ENCODE peak calls at places on chromosomes 16 and 17, in seven cellular contexts. O is H9, E is mesenchymal stem cell, X is mesendoderm, R is neuronal stem cell, I is IMR-90, J is H1. Y is an unnamed sample.

GRCh38 chr16:88375236-88376052 is 7.3 kb upstream of the ZNF469 start:
- DNase-seq in O (no peak), E (no peak), X (no peak), R (no peak), I (no peak), J (no peak), Y (no peak)

GRCh38 chr16:1615761-1616160 is 3.6 kb downstream of the CRAMP1 start:
- DNase-seq in O (no peak), E (peak), X (no peak), R (no peak), I (peak), J (no peak), Y (no peak)

GRCh38 chr17:82419471-82419995 is 1.1 kb upstream of the OGFOD3 start:
- DNase-seq in O (no peak), E (peak), X (no peak), R (no peak), I (no peak), J (no peak), Y (no peak)

GRCh38 chr17:51505450-51505849 is 245.1 kb downstream of the UTP18 start:
- DNase-seq in O (no peak), E (no peak), X (no peak), R (no peak), I (no peak), J (no peak), Y (no peak)

GRCh38 chr17:12040478-12040877 is 19.8 kb downstream of the MAP2K4 start:
- DNase-seq in O (no peak), E (no peak), X (no peak), R (no peak), I (peak), J (no peak), Y (no peak)

GRCh38 chr16:824194-824593 is 23.7 kb upstream of the GNG13 start:
- DNase-seq in O (no peak), E (no peak), X (no peak), R (no peak), I (no peak), J (no peak), Y (peak)

GRCh38 chr16:87178177-87178863 is 138.9 kb downstream of the C16orf95 start:
- DNase-seq in O (peak), E (peak), X (peak), R (no peak), I (no peak), J (no peak), Y (no peak)

GRCh38 chr17:72788950-72789585 is 303.4 kb downstream of the SLC39A11 start:
- DNase-seq in O (no peak), E (peak), X (peak), R (no peak), I (peak), J (no peak), Y (peak)

GRCh38 chr17:68428498-68429172 is 28.7 kb downstream of the WIPI1 start:
- DNase-seq in O (no peak), E (no peak), X (no peak), R (no peak), I (no peak), J (no peak), Y (no peak)

GRCh38 chr16:82878466-82878865 is 251.7 kb downstream of the CDH13 start:
- DNase-seq in O (no peak), E (no peak), X (no peak), R (no peak), I (no peak), J (no peak), Y (no peak)

GRCh38 chr17:15169676-15170075 is 95.5 kb downstream of the PMP22 start:
- DNase-seq in O (no peak), E (peak), X (no peak), R (no peak), I (peak), J (no peak), Y (no peak)

GRCh38 chr17:73531171-73531570 is 113.1 kb downstream of the SDK2 start:
- DNase-seq in O (no peak), E (no peak), X (no peak), R (no peak), I (no peak), J (no peak), Y (no peak)

GRCh38 chr17:43356999-43357398 is 41.8 kb upstream of the ARL4D start:
- DNase-seq in O (no peak), E (peak), X (no peak), R (no peak), I (peak), J (no peak), Y (peak)

GRCh38 chr16:63614421-63614820 is 1507.4 kb downstream of the CDH11 start:
- DNase-seq in O (no peak), E (peak), X (no peak), R (no peak), I (no peak), J (no peak), Y (no peak)

GRCh38 chr17:19369107-19369778 is 6.7 kb upstream of the B9D1 start:
- DNase-seq in O (no peak), E (no peak), X (no peak), R (no peak), I (no peak), J (no peak), Y (no peak)

GRCh38 chr17:7235693-7236665 is 1.7 kb upstream of the DVL2 start:
- DNase-seq in O (peak), E (peak), X (no peak), R (no peak), I (peak), J (no peak), Y (no peak)

DNA sequence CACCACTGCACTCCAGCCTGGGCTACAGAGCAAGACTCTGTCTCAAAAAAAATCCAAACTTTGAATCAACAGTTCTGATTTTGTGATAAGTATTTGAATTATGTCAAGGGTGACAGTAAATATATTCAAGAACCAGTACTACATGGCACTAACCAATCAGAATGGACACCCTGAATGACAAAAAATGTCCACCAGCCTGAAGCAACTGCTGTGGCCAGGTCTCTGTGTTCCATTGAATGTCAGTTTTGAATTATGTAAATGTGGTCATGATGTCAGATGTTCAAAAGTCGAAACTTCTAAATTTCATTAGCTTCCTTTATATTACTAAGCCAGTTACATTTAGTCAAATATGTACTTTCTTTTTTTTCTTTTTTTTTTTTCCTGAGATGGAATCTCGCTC is 15.4 kb upstream of the ATXN1L start:
- DNase-seq in O (no peak), E (no peak), X (no peak), R (no peak), I (no peak), J (no peak), Y (no peak)
- H3K18ac ChIP-seq in O (no peak), E (no peak), X (no peak), R (no peak), I (no peak), J (no peak), Y (no peak)

GRCh38 chr17:40265337-40265736 is 22.3 kb upstream of the CDC6 start:
- DNase-seq in O (no peak), E (no peak), X (peak), R (no peak), I (no peak), J (no peak), Y (no peak)
- H3K18ac ChIP-seq in O (no peak), E (no peak), X (no peak), R (no peak), I (no peak), J (no peak), Y (no peak)

DNA sequence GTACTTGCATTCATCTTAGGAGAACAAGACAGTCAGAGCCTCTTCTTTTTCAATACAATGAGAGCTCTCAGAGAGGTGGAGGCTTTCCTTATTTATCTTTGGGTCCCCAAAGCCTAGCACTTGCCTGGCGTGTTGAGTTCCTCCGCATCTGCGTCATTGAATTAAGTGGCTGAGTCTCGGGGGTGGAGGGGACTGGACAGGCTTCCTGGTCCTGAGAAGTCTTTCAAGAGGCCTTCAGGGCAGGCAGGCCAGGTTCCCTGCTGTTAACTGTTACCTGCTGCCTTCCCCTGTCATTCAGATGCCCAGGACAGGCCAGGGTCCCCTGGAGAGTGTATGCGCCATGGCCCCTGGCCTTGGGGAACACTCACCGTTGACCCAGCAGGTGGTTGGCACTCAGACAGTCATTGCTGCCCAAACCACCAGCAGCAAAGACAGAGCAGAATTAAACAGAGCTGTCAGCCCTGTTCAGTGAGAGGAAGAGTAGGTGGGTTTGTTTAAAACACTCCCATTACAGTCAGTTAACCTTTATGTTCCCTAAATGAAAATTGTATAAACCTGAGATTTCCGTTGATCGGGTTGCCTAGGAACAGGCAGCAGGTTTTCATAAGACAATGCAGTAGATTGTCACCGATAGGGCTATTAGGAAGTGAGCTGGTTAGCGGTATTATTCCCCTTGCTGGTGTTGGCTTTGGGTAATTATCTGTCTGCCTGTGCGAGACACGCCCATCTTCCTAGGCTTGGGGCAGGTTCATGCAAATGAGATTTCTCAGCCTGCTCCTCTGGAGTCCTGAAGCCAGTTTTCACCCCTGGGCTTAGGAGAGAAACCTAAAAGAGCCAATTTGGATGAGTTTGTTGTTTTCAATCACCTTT is 132.7 kb downstream of the CCDC182 start:
- DNase-seq in O (peak), E (no peak), X (peak), R (peak), I (no peak), J (no peak), Y (peak)
- H3K18ac ChIP-seq in O (no peak), E (no peak), X (no peak), R (no peak), I (no peak), J (no peak), Y (no peak)

DNA sequence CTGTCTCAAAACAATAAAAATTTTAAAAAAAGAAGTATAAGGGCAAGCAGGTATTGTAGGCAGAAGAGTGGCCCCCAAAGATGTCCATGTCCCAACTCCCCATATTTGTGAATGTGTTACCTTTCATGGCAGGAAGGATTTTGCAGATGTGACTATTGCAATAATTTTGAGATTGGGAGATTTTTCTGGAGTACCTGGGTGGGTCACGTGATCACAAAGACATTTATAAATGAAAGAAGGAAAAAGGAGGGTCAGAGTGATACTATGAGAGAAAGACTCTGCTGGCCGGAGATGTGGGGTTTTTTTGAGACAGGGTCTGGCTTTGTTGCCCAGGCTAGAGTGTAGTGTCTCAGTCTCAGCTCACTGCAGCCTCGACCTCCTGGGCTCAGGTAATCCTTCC is 27.4 kb upstream of the PAFAH1B1 start:
- DNase-seq in O (no peak), E (no peak), X (no peak), R (no peak), I (no peak), J (no peak), Y (no peak)
- H3K18ac ChIP-seq in O (no peak), E (no peak), X (no peak), R (no peak), I (no peak), J (no peak), Y (no peak)

DNA sequence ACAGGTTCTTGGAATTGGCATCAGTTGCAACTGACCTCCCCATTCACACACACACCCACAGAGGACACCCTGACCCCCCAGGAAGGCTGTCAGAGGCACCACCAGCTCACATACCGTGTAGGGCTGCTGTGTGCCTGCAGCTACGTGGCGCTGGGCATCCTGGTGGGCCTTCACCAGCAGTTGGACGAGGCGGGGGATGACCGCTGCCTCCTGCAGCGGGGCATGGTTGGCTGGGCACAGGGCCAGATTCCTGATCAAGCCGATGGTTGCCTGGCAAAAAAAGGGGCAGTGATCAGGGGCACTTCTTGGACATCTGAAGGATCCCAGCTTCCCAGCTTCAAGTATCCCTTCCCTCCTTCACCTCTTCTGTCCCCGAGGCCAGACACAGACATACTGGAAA is 24.2 kb upstream of the HAP1 start:
- DNase-seq in O (no peak), E (no peak), X (no peak), R (no peak), I (no peak), J (no peak), Y (no peak)
- H3K18ac ChIP-seq in O (no peak), E (no peak), X (no peak), R (no peak), I (no peak), J (no peak), Y (no peak)

GRCh38 chr17:44610331-44610730 is 45.9 kb upstream of the MEIOC start:
- DNase-seq in O (no peak), E (no peak), X (peak), R (no peak), I (no peak), J (no peak), Y (no peak)

GRCh38 chr17:44606658-44607057 is 49.4 kb downstream of the FZD2 start:
- DNase-seq in O (no peak), E (no peak), X (no peak), R (no peak), I (no peak), J (no peak), Y (no peak)

GRCh38 chr17:44607836-44608690 is 48.2 kb upstream of the MEIOC start:
- DNase-seq in O (peak), E (no peak), X (peak), R (no peak), I (peak), J (no peak), Y (no peak)

GRCh38 chr17:44610871-44611270 is 45.4 kb upstream of the MEIOC start:
- DNase-seq in O (no peak), E (peak), X (no peak), R (no peak), I (no peak), J (no peak), Y (no peak)

DNA sequence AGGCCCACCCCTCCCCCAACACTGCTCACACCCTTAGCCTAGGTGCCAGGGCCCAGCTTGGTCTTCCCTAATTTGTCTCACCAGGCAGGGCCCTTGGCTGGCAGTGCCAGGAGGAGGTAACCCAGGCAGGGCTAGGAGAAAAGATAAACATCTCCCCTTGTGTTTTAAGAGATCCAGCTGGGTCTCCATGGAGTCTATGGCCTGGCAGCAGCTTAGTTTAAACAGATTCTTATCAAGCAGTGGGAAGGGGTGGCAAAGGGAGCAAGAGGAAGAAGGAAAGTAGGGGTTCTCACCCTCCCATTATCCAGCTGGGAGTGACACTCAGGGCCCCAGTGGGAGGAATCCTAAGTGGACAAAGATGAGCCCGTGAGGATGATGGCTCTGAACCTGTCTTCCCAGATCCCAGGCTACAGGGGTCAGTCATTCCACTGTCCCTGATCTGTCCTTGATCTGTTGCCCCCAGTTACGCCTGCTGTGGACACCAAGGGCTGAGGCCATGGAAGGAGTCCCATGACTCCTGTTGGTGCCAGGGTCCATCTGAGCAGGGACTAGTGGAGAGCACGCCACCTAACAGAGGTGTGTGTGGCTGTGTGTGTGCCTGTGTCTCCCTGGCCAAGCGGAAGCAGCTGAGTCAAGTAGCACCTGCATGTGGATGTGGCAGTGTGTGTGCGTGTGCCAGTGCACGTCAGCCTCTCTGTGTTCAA is 47.4 kb upstream of the MEIOC start:
- DNase-seq in O (peak), E (no peak), X (peak), R (no peak), I (no peak), J (no peak), Y (no peak)
- H3K18ac ChIP-seq in O (peak), E (peak), X (peak), R (peak), I (peak), J (peak), Y (peak)

DNA sequence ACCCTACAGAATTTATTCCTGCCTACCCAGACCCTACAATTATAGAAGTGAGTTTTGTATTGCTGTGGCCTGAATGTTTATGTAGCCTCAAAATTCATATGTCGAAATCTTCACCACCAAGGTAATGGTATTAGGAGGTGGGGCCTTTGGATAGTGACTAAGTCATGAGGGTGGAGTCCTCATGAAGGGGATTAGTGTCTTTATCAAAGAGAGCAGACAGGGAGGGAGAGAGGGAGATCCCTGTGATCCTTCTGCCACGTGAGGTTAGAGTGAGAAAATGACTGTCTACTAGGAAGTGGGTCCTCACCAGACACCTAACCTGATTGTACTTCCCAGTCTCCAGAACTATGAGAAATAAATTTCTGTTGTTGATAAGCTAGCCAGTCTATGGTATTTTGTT is 986 bp upstream of the DUXB start:
- DNase-seq in O (no peak), E (no peak), X (peak), R (no peak), I (no peak), J (no peak), Y (no peak)
- H3K18ac ChIP-seq in O (no peak), E (no peak), X (no peak), R (no peak), I (no peak), J (no peak), Y (no peak)

GRCh38 chr17:41917192-41917591 is 1.6 kb downstream of the ACLY start:
- DNase-seq in O (no peak), E (peak), X (no peak), R (no peak), I (peak), J (no peak), Y (no peak)
- H3K18ac ChIP-seq in O (no peak), E (no peak), X (no peak), R (no peak), I (no peak), J (no peak), Y (no peak)

GRCh38 chr16:2739555-2740435 is 12.6 kb upstream of the SRRM2 start:
- DNase-seq in O (no peak), E (no peak), X (no peak), R (no peak), I (no peak), J (no peak), Y (no peak)

GRCh38 chr16:2737238-2737605 is 15.2 kb upstream of the SRRM2 start:
- DNase-seq in O (no peak), E (no peak), X (no peak), R (no peak), I (no peak), J (no peak), Y (no peak)

GRCh38 chr16:2740476-2740875 is 12.0 kb upstream of the SRRM2 start:
- DNase-seq in O (no peak), E (no peak), X (no peak), R (no peak), I (no peak), J (no peak), Y (no peak)

GRCh38 chr16:2737895-2738418 is 14.5 kb upstream of the SRRM2 start:
- DNase-seq in O (no peak), E (no peak), X (no peak), R (no peak), I (no peak), J (no peak), Y (no peak)

DNA sequence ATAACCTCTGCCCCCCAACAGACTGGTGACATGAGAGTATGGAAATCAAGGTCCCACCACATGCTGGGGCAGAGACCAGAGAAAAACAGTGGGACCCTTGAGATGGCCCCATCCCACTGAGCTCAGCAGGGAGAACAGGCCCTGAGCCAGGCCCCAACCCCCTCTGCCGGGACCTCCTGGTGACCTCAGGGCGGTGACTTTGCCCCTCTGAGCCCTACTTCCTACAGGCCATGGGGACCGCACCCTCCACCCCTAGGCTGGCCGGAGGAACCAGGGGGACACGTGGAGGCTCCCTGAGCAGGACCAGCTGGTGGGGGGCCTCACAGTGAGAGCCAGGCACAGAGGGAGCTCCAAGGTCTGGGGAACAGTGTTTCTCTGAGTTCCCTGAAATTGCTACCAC is 13.8 kb upstream of the SRRM2 start:
- DNase-seq in O (no peak), E (no peak), X (no peak), R (no peak), I (no peak), J (no peak), Y (no peak)
- H3K18ac ChIP-seq in O (no peak), E (no peak), X (no peak), R (no peak), I (no peak), J (no peak), Y (no peak)

GRCh38 chr16:29986931-29987330 is 8.5 kb downstream of the HIRIP3 start:
- DNase-seq in O (no peak), E (no peak), X (no peak), R (no peak), I (no peak), J (no peak), Y (no peak)
- H3K18ac ChIP-seq in O (no peak), E (no peak), X (no peak), R (no peak), I (no peak), J (no peak), Y (no peak)